ENCODE peak calls at places on chromosomes 7 and 10, in six cellular contexts. J is choroid plexus epithelial cell, G is chondrocyte, D is AG10803, H is spleen, Y is AG09319. I is an unnamed sample.
A peak's percentile ranks its signal among the peaks of the same experiment; 100 is the strongest.

GRCh38 chr10:100370561-100370975 is 23.5 kb downstream of the SCD start:
- DNase-seq in J (no peak), G (no peak), D (peak; percentile 65), H (no peak), Y (no peak), I (no peak)

GRCh38 chr7:105649727-105650381 is 68.6 kb upstream of the EFCAB10 start:
- DNase-seq in J (peak; percentile 20), G (no peak), D (peak; percentile 75), H (no peak), Y (peak; percentile 19), I (no peak)

GRCh38 chr10:117818696-117819095 is 228.0 kb downstream of the RAB11FIP2 start:
- DNase-seq in J (no peak), G (no peak), D (peak; percentile 15), H (no peak), Y (no peak), I (no peak)

GRCh38 chr7:90211391-90212148 is at the start of gene STEAP2:
- DNase-seq in J (peak; percentile 94), G (peak; percentile 88), D (peak; percentile 96), H (peak; percentile 90), Y (peak; percentile 89), I (peak; percentile 91)

GRCh38 chr7:64875658-64876406 is 27.2 kb upstream of the ZNF273 start:
- DNase-seq in J (no peak), G (no peak), D (no peak), H (no peak), Y (no peak), I (no peak)

GRCh38 chr7:155536451-155536850 is 9.9 kb downstream of the CNPY1 start:
- DNase-seq in J (no peak), G (peak; percentile 29), D (no peak), H (peak; percentile 53), Y (no peak), I (no peak)

GRCh38 chr10:111161109-111161874 is 84.5 kb downstream of the ADRA2A start:
- DNase-seq in J (no peak), G (no peak), D (no peak), H (no peak), Y (no peak), I (no peak)

GRCh38 chr7:140390466-140391190 is 7.7 kb downstream of the SLC37A3 start:
- DNase-seq in J (peak; percentile 69), G (no peak), D (peak; percentile 58), H (peak; percentile 72), Y (no peak), I (no peak)

GRCh38 chr10:34789993-34790506 is 25.0 kb downstream of the PARD3 start:
- DNase-seq in J (no peak), G (no peak), D (peak; percentile 44), H (no peak), Y (no peak), I (no peak)

GRCh38 chr7:82810558-82811259 is 352.0 kb downstream of the PCLO start:
- DNase-seq in J (peak; percentile 85), G (no peak), D (peak; percentile 93), H (no peak), Y (peak; percentile 72), I (peak; percentile 18)

GRCh38 chr10:50216894-50217293 is 34.4 kb downstream of the ASAH2 start:
- DNase-seq in J (peak; percentile 58), G (no peak), D (peak; percentile 40), H (no peak), Y (no peak), I (no peak)

GRCh38 chr10:11704087-11704486 is 38.1 kb upstream of the ECHDC3 start:
- DNase-seq in J (no peak), G (no peak), D (no peak), H (no peak), Y (no peak), I (no peak)

GRCh38 chr7:123594813-123595241 is 6.8 kb upstream of the ASB15 start:
- DNase-seq in J (peak; percentile 47), G (no peak), D (no peak), H (peak; percentile 47), Y (no peak), I (peak; percentile 12)

GRCh38 chr10:80132299-80133139 is at the start of gene PLAC9:
- DNase-seq in J (no peak), G (peak; percentile 82), D (peak; percentile 53), H (no peak), Y (no peak), I (peak; percentile 56)

GRCh38 chr7:42347616-42348015 is 110.6 kb upstream of the GLI3 start:
- DNase-seq in J (no peak), G (no peak), D (no peak), H (no peak), Y (no peak), I (no peak)

GRCh38 chr10:4883079-4883739 is 57.2 kb downstream of the AKR1E2 start:
- DNase-seq in J (peak; percentile 72), G (no peak), D (peak; percentile 9), H (no peak), Y (peak; percentile 12), I (no peak)

GRCh38 chr7:92246363-92247101 is 758 bp downstream of the ANKIB1 start:
- DNase-seq in J (peak; percentile 27), G (no peak), D (no peak), H (peak; percentile 81), Y (no peak), I (peak; percentile 25)

GRCh38 chr7:120089968-120090367 is 183.0 kb upstream of the KCND2 start:
- DNase-seq in J (peak; percentile 35), G (no peak), D (peak; percentile 26), H (no peak), Y (no peak), I (no peak)
- TF ChIP-seq CTCF in J (peak; percentile 38), G (peak; percentile 24), D (peak; percentile 41), H (no peak), Y (no peak), I (no peak)

DNA sequence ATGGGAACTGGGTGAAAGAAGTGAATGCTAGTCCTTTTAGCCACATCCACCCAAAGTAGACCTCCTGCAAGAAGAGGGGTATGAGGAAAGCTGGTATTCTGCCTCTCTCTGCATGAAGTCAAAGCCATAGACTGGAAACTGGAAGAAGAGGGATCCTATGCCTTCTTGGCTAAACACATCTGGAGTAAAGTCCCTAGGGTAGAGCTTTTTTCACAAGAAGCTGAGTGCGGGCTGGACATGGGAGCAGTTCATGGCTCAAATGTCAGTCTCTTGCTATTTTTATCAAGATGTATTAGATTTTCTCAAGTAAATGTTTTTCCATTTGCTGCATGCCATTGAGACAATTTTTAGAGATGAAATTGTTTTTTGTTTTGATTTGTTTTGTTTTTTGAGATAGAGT is 206.5 kb upstream of the TMEM72 start:
- DNase-seq in J (no peak), G (no peak), D (no peak), H (no peak), Y (no peak), I (no peak)
- TF ChIP-seq CTCF in J (no peak), G (no peak), D (no peak), H (no peak), Y (no peak), I (no peak)

GRCh38 chr10:76127984-76128589 is 696.7 kb downstream of the LRMDA start:
- DNase-seq in J (no peak), G (no peak), D (peak; percentile 61), H (no peak), Y (no peak), I (no peak)

GRCh38 chr10:76125900-76126299 is 694.5 kb downstream of the LRMDA start:
- DNase-seq in J (no peak), G (no peak), D (no peak), H (no peak), Y (no peak), I (no peak)

GRCh38 chr10:76130892-76131291 is 699.5 kb downstream of the LRMDA start:
- DNase-seq in J (no peak), G (no peak), D (no peak), H (no peak), Y (no peak), I (no peak)

GRCh38 chr10:76126607-76127190 is 695.3 kb downstream of the LRMDA start:
- DNase-seq in J (no peak), G (no peak), D (peak; percentile 80), H (no peak), Y (no peak), I (no peak)

GRCh38 chr10:76129213-76129612 is 697.8 kb downstream of the LRMDA start:
- DNase-seq in J (no peak), G (no peak), D (no peak), H (no peak), Y (no peak), I (no peak)
- TF ChIP-seq CTCF in J (no peak), G (no peak), D (no peak), H (no peak), Y (no peak), I (no peak)

DNA sequence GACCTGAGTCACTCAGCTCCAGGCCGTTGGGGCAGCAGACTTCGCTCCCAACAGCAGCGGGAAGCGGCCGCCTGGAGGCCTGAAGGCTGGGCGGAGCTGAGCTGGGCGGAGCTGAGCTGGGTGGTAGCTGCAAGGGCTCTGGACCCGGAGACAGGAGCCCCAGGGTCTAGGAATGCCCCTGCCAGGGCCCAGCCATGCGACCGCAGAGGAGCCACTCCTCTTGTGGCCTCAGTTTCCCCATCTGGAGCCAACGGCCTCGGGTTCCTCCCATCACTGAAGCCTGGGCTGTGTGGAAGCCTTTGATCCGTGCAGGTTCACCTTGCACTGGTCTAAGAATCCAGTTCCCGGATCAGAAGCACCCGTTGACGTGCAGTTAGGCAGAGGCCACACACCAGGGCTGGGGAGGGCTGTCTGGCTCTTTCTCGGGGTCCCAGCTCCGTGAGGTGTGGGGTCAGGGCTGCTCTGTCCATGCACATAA is 21.9 kb upstream of the DPYSL4 start:
- DNase-seq in J (no peak), G (peak; percentile 67), D (no peak), H (peak; percentile 69), Y (no peak), I (no peak)
- TF ChIP-seq CTCF in J (no peak), G (no peak), D (no peak), H (no peak), Y (no peak), I (no peak)

GRCh38 chr10:72260588-72261322 is 13.0 kb upstream of the DDIT4 start:
- DNase-seq in J (peak; percentile 94), G (peak; percentile 88), D (peak; percentile 72), H (peak; percentile 97), Y (no peak), I (peak; percentile 80)
- TF ChIP-seq CTCF in J (peak; percentile 28), G (peak; percentile 35), D (no peak), H (no peak), Y (peak; percentile 13), I (no peak)

I was measured in endothelial cell.